ENCODE peak calls at places on chromosomes 13 and 19, in nine cellular contexts. H, I, F, B, V, T, O, P and S are unnamed samples.

GRCh38 chr13:46288570-46289259 is 77.0 kb downstream of the LRRC63 start:
- DNase-seq in H (peak; percentile 45), I (peak; percentile 57), F (peak; percentile 67), B (no peak), V (no peak), T (no peak), O (peak; percentile 68), P (no peak), S (peak; percentile 22)

GRCh38 chr19:47886010-47886559 is at the start of gene SULT2A1:
- DNase-seq in H (no peak), I (no peak), F (no peak), B (no peak), V (no peak), T (no peak), O (no peak), P (no peak), S (no peak)

GRCh38 chr19:46475976-46476375 is 4.6 kb upstream of the PNMA8A start:
- DNase-seq in H (peak; percentile 49), I (peak; percentile 36), F (no peak), B (no peak), V (no peak), T (no peak), O (no peak), P (no peak), S (no peak)

GRCh38 chr19:7603919-7604318 is 8.3 kb downstream of the CAMSAP3 start:
- DNase-seq in H (no peak), I (no peak), F (no peak), B (no peak), V (no peak), T (no peak), O (no peak), P (no peak), S (no peak)

GRCh38 chr19:12065100-12065538 is 588 bp downstream of the ZNF844 start:
- DNase-seq in H (peak; percentile 57), I (no peak), F (no peak), B (peak; percentile 32), V (no peak), T (no peak), O (no peak), P (no peak), S (peak; percentile 33)

GRCh38 chr13:21933001-21933400 is 262.1 kb downstream of the FGF9 start:
- DNase-seq in H (no peak), I (peak; percentile 2), F (no peak), B (no peak), V (no peak), T (no peak), O (no peak), P (no peak), S (no peak)

GRCh38 chr13:24683833-24684599 is 3.8 kb downstream of the ATP12A start:
- DNase-seq in H (peak; percentile 11), I (peak; percentile 48), F (peak; percentile 84), B (peak; percentile 57), V (peak; percentile 86), T (peak; percentile 51), O (peak; percentile 88), P (peak; percentile 67), S (peak; percentile 83)

GRCh38 chr19:27774827-27775226 is 1438.1 kb downstream of the UQCRFS1 start:
- DNase-seq in H (no peak), I (no peak), F (peak; percentile 67), B (no peak), V (no peak), T (no peak), O (no peak), P (no peak), S (no peak)

GRCh38 chr13:113927661-113928581 is 46.0 kb downstream of the C13orf46 start:
- DNase-seq in H (peak; percentile 89), I (peak; percentile 81), F (no peak), B (no peak), V (no peak), T (no peak), O (no peak), P (no peak), S (no peak)

GRCh38 chr19:18418725-18419194 is 438 bp upstream of the SSBP4 start:
- DNase-seq in H (no peak), I (peak; percentile 24), F (no peak), B (no peak), V (peak; percentile 48), T (peak; percentile 51), O (no peak), P (peak; percentile 17), S (no peak)

GRCh38 chr19:590396-590745 is 690 bp downstream of the HCN2 start:
- DNase-seq in H (peak; percentile 47), I (peak; percentile 59), F (no peak), B (no peak), V (no peak), T (no peak), O (peak; percentile 66), P (no peak), S (peak; percentile 39)

GRCh38 chr19:588758-589692 is 656 bp upstream of the HCN2 start:
- DNase-seq in H (no peak), I (no peak), F (peak; percentile 55), B (no peak), V (no peak), T (no peak), O (peak; percentile 54), P (no peak), S (peak; percentile 45)

GRCh38 chr19:589693-590395 is at the start of gene HCN2:
- DNase-seq in H (no peak), I (no peak), F (no peak), B (no peak), V (no peak), T (no peak), O (no peak), P (no peak), S (no peak)

GRCh38 chr19:590750-591098 is 1.0 kb downstream of the HCN2 start:
- DNase-seq in H (no peak), I (no peak), F (no peak), B (no peak), V (no peak), T (no peak), O (no peak), P (no peak), S (no peak)

DNA sequence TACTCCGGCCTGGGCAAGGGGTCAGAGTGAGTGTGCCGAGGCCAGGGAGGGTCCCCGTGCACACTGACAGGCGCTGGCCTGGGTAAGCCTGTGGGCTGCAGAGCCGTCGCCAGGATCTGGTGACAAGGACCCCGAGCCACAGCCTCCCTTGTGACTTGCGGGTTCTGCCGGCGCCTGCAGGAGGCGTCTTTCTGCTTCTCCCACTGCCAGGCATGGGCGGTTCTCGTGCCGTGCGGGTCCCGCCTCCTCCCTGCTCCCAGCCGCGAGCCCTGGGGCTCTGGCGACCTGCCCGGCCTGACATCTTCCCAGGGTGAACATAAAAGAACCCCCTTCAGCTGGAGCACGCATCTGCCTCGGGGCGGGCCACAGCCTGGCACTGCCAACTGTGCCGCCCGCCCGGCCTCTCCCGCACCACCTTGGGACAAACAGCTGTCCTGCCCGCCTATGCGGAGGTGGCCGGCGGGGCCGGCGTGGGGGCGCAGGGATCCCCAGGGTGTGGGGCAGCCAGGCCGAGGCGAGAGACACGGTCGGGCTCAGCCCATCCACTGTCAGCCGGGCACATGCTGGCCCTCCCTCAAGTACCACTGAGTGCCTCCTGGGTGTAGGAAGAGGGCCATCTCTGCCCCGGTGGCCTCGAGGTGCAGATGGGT is 1.5 kb upstream of the HCN2 start:
- DNase-seq in H (peak; percentile 83), I (peak; percentile 82), F (peak; percentile 49), B (peak; percentile 55), V (peak; percentile 92), T (peak; percentile 91), O (peak; percentile 89), P (peak; percentile 41), S (peak; percentile 72)
- TF ChIP-seq CTCF in H (peak; percentile 82), I (peak; percentile 68), F (peak; percentile 63), B (peak; percentile 36), V (peak; percentile 52), T (peak; percentile 63), O (peak; percentile 69), P (peak; percentile 55), S (peak; percentile 40)

DNA sequence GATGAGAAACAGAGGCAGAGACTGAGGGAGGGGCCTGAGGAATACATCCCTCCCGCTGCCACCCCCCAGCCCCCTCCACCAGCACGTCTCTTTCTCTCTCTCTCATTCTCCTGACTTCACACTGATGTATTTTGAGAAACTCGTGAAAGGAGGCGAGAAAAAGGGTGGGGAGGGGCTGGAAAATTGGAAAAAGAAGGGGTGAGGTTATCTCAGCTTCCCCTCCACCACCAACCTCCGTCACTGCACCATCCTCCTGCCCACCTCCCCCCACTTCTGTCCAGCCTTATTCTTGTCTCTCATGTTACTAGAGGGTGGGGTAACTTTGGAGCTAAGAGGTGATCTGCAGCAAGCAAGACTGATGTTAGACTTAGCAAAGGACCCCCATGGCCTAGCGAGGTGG is 1.5 kb downstream of the SLC17A7 start:
- DNase-seq in H (no peak), I (no peak), F (no peak), B (no peak), V (no peak), T (peak; percentile 51), O (no peak), P (no peak), S (no peak)
- TF ChIP-seq CTCF in H (no peak), I (no peak), F (no peak), B (no peak), V (no peak), T (no peak), O (no peak), P (no peak), S (no peak)

GRCh38 chr19:33302175-33302973 is at the start of gene CEBPA:
- DNase-seq in H (peak; percentile 45), I (peak; percentile 93), F (peak; percentile 84), B (peak; percentile 88), V (peak; percentile 87), T (peak; percentile 55), O (peak; percentile 96), P (peak; percentile 81), S (peak; percentile 86)
- TF ChIP-seq CTCF in H (peak; percentile 42), I (no peak), F (peak; percentile 63), B (peak; percentile 94), V (peak; percentile 62), T (peak; percentile 15), O (peak; percentile 60), P (peak; percentile 63), S (no peak)

DNA sequence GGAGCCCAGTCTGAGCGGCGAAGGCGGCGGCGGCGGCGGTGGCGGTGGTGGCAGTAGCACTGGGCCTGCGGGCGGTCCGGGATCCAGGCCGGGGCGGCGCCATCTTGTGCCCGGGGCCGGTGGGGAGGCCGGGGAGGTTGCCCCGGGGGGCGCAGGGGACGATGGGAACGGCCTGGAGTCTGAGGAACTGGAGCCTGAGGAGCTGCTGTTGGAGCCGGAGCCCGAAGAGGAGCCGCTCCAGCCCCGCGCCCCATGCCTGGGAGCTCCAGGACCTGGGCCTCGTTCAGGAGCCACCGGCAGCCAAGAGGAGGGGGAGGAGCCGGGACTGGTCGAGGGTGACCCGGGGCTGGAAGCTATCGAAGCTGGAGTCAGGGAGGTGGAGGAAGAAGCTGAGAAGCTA is 11.6 kb downstream of the ZNF28 start:
- DNase-seq in H (no peak), I (no peak), F (no peak), B (no peak), V (no peak), T (no peak), O (no peak), P (no peak), S (no peak)
- TF ChIP-seq CTCF in H (no peak), I (no peak), F (no peak), B (no peak), V (no peak), T (no peak), O (no peak), P (no peak), S (no peak)